ENCODE peak calls at places on chromosomes 12 and 14, in nine cellular contexts. E, Q, M, A, G, X, C, V and S are unnamed samples.

GRCh38 chr12:69555461-69555860 is 29.8 kb upstream of the CCT2 start:
- DNase-seq in V (no peak), C (no peak), X (no peak), E (peak), M (no peak), G (no peak), A (peak), Q (no peak), S (no peak)

GRCh38 chr14:35883677-35884293 is 57.6 kb downstream of the BRMS1L start:
- DNase-seq in G (no peak), Q (peak), V (no peak), C (no peak), X (no peak), M (peak), A (peak), E (peak), S (no peak)

GRCh38 chr14:24463806-24464785 is 21.5 kb upstream of the SDR39U1 start:
- DNase-seq in Q (no peak), V (no peak), C (no peak), G (no peak), X (no peak), M (no peak), A (no peak), E (no peak), S (no peak)

GRCh38 chr12:57215668-57216013 is 953 bp upstream of the NXPH4 start:
- DNase-seq in C (no peak), Q (peak), E (no peak), M (no peak), G (no peak), X (no peak), V (no peak), A (no peak), S (peak)

GRCh38 chr12:54141534-54142475 is 47.0 kb downstream of the SMUG1 start:
- DNase-seq in X (no peak), E (peak), G (no peak), Q (no peak), M (no peak), A (peak), V (no peak), C (no peak), S (no peak)

GRCh38 chr12:78179346-78179745 is 348.7 kb downstream of the NAV3 start:
- DNase-seq in Q (no peak), C (no peak), V (no peak), A (no peak), G (no peak), X (no peak), M (no peak), E (no peak), S (no peak)

GRCh38 chr12:125284945-125285344 is 219.7 kb downstream of the AACS start:
- DNase-seq in Q (no peak), A (no peak), V (no peak), X (no peak), G (no peak), E (no peak), C (no peak), M (no peak), S (no peak)

GRCh38 chr12:6960291-6961277 is 9.4 kb downstream of the PTPN6 start:
- DNase-seq in X (no peak), M (no peak), G (no peak), Q (peak), C (no peak), A (peak), V (peak), E (peak), S (peak)

GRCh38 chr14:95190857-95191256 is 33.5 kb upstream of the DICER1 start:
- DNase-seq in G (no peak), C (no peak), M (no peak), Q (no peak), A (no peak), V (no peak), X (no peak), E (no peak), S (no peak)

GRCh38 chr14:78701246-78701645 is 531.1 kb downstream of the NRXN3 start:
- DNase-seq in X (no peak), V (no peak), Q (no peak), E (no peak), M (no peak), C (no peak), A (peak), G (no peak), S (no peak)

GRCh38 chr12:123903301-123904065 is 69.1 kb downstream of the CCDC92 start:
- DNase-seq in E (no peak), A (no peak), Q (no peak), M (no peak), G (no peak), V (no peak), X (no peak), C (no peak), S (no peak)